ENCODE peak calls at places on chromosome 15, in ten cellular contexts. L, E, G, W, I, F, B, D, K and Z are unnamed samples.

GRCh38 chr15:83092309-83092976 is 15.0 kb upstream of the TM6SF1 start:
- DNase-seq in K (peak), W (peak), I (no peak), G (peak), L (peak), D (peak), E (peak), B (peak), F (peak), Z (no peak)

GRCh38 chr15:30943654-30944335 is 40.1 kb downstream of the FAN1 start:
- DNase-seq in F (no peak), W (no peak), G (peak), D (no peak), E (no peak), L (no peak), K (no peak), I (no peak), B (no peak), Z (no peak)

GRCh38 chr15:45439521-45439931 is 61.2 kb upstream of the GATM start:
- DNase-seq in L (no peak), G (no peak), I (no peak), D (no peak), K (no peak), W (no peak), F (no peak), E (no peak), B (no peak), Z (no peak)

GRCh38 chr15:79436037-79436780 is 4.1 kb downstream of the MINAR1 start:
- DNase-seq in G (no peak), E (no peak), W (no peak), K (no peak), D (no peak), L (no peak), I (no peak), B (no peak), F (no peak), Z (no peak)

GRCh38 chr15:89677381-89677780 is 1.8 kb downstream of the PLIN1 start:
- DNase-seq in E (no peak), W (no peak), F (no peak), G (no peak), L (no peak), D (no peak), K (no peak), I (no peak), B (no peak), Z (no peak)

GRCh38 chr15:31296304-31297220 is 30.1 kb upstream of the KLF13 start:
- DNase-seq in D (peak), G (no peak), I (peak), F (peak), L (peak), B (no peak), K (peak), W (no peak), E (no peak), Z (no peak)

GRCh38 chr15:20294651-20295237 is 246.9 kb downstream of the GOLGA6L6 start:
- DNase-seq in K (no peak), B (no peak), W (peak), L (no peak), I (peak), G (no peak), E (no peak), F (no peak), D (no peak), Z (no peak)

GRCh38 chr15:22231603-22232002 is 151.3 kb downstream of the OR4M2 start:
- DNase-seq in W (no peak), K (no peak), B (no peak), L (no peak), I (no peak), E (no peak), D (no peak), G (no peak), F (no peak), Z (no peak)

GRCh38 chr15:98412852-98413251 is 235.5 kb upstream of the IGF1R start:
- DNase-seq in W (no peak), F (no peak), G (peak), E (no peak), D (no peak), I (no peak), B (no peak), K (peak), L (no peak), Z (no peak)

GRCh38 chr15:27064080-27064479 is 93.1 kb downstream of the GABRG3 start:
- DNase-seq in W (no peak), L (no peak), K (no peak), I (no peak), D (no peak), B (no peak), F (no peak), E (no peak), G (no peak), Z (no peak)
- TF ChIP-seq CTCF in W (no peak), L (no peak), K (no peak), I (no peak), D (no peak), B (no peak), F (no peak), E (no peak), G (no peak), Z (no peak)

DNA sequence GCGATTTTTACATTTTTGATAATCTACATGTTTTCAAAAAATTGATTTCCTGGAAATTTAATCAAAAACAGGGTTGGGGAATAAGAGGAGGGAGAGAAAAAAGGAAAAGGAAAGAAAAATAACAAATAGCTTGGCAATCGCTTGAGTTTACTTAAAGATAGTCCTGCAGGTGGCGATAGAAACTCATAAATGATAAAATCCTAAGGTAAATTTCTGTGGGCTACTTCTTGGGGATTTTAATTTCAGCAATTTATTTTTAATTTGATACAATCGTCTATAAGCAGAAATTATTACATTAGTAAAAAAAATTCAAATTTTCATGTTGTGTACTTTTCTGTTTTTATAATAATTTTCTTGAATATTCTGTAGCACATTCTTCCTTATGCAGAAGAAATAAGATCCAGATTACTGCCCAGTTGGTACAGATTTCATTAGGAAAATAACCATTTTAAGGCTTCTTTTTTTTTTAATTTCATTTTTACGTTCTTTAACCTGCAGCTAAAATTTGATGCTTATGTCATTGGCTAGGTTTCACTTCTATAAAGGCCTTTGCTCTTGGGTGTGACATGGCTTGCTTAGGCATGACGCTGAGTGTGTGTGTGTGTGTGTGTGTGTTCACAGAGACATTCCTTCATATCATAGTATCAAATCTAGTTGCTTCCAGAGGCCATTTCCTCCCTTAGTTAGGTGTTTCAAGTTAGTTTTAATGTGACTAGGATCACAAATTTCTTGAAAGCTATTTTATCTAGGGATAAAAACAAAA is 181.8 kb downstream of the MCTP2 start:
- DNase-seq in I (no peak), K (peak), L (no peak), B (no peak), F (no peak), E (no peak), W (no peak), D (peak), G (peak), Z (no peak)
- TF ChIP-seq CTCF in I (peak), K (peak), L (peak), B (peak), F (peak), E (no peak), W (no peak), D (no peak), G (peak), Z (peak)

DNA sequence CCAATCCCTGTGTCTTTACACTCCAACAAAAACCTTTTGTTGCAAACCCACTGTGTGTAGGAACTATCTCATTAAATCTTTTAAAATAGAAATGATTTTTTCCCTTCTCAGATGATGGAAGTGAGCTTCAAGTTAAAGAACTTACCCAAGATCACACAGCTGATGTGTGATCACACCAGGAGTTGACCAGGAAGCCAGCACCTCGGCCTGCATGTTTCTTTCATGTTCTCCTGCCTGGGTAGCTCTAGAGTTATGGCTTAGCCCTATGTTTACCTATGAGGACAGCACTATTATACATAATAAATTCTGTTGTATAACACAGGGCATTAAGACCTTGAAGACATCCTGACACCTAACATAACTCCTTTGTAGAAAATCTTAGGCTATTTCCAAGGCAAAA is 132.1 kb upstream of the KLHL25 start:
- DNase-seq in G (no peak), F (no peak), D (no peak), I (no peak), E (no peak), W (no peak), B (no peak), K (no peak), L (no peak), Z (no peak)
- TF ChIP-seq CTCF in G (no peak), F (no peak), D (no peak), I (no peak), E (no peak), W (no peak), B (no peak), K (no peak), L (no peak), Z (no peak)

GRCh38 chr15:94131875-94132274 is 99.5 kb upstream of the MCTP2 start:
- DNase-seq in G (no peak), D (no peak), F (no peak), B (no peak), E (no peak), K (no peak), I (no peak), W (no peak), L (no peak), Z (no peak)
- TF ChIP-seq CTCF in G (no peak), D (no peak), F (no peak), B (no peak), E (no peak), K (peak), I (peak), W (no peak), L (peak), Z (peak)

DNA sequence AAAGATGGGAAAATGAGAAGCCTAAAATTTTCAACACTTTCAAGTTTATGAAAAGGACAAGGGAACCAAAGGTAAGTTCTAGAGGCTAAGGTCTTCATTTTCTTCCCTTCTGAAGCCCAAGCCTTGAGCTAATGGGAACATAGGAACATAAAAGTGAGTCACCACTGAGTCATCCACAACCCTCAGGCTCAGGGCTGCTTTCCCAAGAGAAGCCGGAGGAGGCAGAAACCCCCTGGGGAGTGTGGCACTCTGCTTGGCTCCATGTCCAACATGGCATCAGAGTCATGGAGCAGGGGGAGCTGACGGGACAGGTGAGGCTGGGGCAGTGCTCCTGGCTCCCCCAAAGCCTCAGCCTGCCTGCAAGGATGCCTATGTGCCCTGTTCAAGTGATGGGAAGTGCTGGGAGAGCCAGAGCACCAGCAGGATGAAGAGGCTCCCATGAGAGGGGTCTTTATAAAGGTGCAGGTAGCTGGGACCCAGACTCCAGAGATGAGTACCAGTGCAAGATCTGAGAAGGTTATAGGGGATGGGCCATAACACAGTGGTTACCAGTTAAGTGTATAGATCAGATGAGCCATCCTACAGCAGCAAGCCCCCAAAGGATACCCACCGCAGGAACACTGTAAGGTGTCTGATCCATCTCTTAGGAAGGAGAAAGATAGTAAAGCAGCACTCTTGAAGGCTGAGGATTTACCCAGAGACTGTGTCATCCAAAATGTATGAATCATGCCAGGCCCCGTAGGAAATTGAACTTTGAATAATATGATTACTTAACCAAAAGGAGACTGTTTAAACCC is 31.8 kb upstream of the RYR3 start:
- DNase-seq in F (no peak), B (peak), W (no peak), G (peak), L (peak), D (peak), I (peak), E (no peak), K (peak), Z (peak)
- TF ChIP-seq CTCF in F (no peak), B (no peak), W (no peak), G (peak), L (no peak), D (peak), I (no peak), E (no peak), K (peak), Z (no peak)